ENCODE peak calls at places on chromosomes 7 and 10, in four cellular contexts. P, H, Z and K are unnamed samples.

GRCh38 chr10:88986549-88987242 is 3.9 kb upstream of the FAS start:
- DNase-seq in P (no peak), H (peak; percentile 69), Z (peak; percentile 32), K (no peak)

GRCh38 chr7:116173051-116174028 is 37.0 kb upstream of the TES start:
- DNase-seq in P (no peak), H (peak; percentile 81), Z (peak; percentile 60), K (no peak)

GRCh38 chr10:25363638-25364037 is 188.8 kb downstream of the GPR158 start:
- DNase-seq in P (no peak), H (no peak), Z (no peak), K (no peak)

GRCh38 chr7:102875700-102876192 is 37.1 kb upstream of the LRRC17 start:
- DNase-seq in P (no peak), H (peak; percentile 98), Z (no peak), K (no peak)

GRCh38 chr7:12564996-12565764 is 5.3 kb upstream of the SCIN start:
- DNase-seq in P (no peak), H (no peak), Z (no peak), K (no peak)

GRCh38 chr7:108515013-108515412 is 10.9 kb downstream of the PNPLA8 start:
- DNase-seq in P (no peak), H (no peak), Z (no peak), K (no peak)

GRCh38 chr7:130814753-130815152 is 80.7 kb upstream of the KLF14 start:
- DNase-seq in P (no peak), H (peak; percentile 67), Z (no peak), K (no peak)

GRCh38 chr10:663844-664243 is 25.6 kb downstream of the DIP2C start:
- DNase-seq in P (no peak), H (no peak), Z (no peak), K (peak; percentile 66)

GRCh38 chr10:17708806-17709205 is 43.2 kb upstream of the TMEM236 start:
- DNase-seq in P (no peak), H (no peak), Z (no peak), K (no peak)

GRCh38 chr7:137975768-137976167 is 26.1 kb downstream of the CREB3L2 start:
- DNase-seq in P (no peak), H (no peak), Z (no peak), K (no peak)

GRCh38 chr7:132789281-132789680 is 213.0 kb upstream of the PLXNA4 start:
- DNase-seq in P (no peak), H (no peak), Z (no peak), K (no peak)

GRCh38 chr7:126529833-126530232 is 722.9 kb downstream of the GRM8 start:
- DNase-seq in P (no peak), H (no peak), Z (no peak), K (no peak)

GRCh38 chr10:104339469-104340098 is 1.3 kb upstream of the ITPRIP start:
- DNase-seq in P (no peak), H (peak; percentile 90), Z (no peak), K (no peak)

GRCh38 chr7:143884978-143885559 is 16.9 kb downstream of the TCAF1 start:
- DNase-seq in P (no peak), H (peak; percentile 64), Z (no peak), K (peak; percentile 88)

GRCh38 chr7:30524545-30524944 is 19.9 kb upstream of the GGCT start:
- DNase-seq in P (no peak), H (no peak), Z (peak; percentile 12), K (no peak)

GRCh38 chr10:60732240-60733188 is 45.8 kb upstream of the CDK1 start:
- DNase-seq in P (no peak), H (no peak), Z (peak; percentile 27), K (no peak)

GRCh38 chr7:50142421-50143113 is 49.5 kb upstream of the ZPBP start:
- DNase-seq in P (peak; percentile 24), H (peak; percentile 60), Z (peak; percentile 35), K (no peak)

GRCh38 chr10:113872139-113873030 is 17.9 kb downstream of the NHLRC2 start:
- DNase-seq in P (no peak), H (no peak), Z (no peak), K (no peak)

GRCh38 chr10:79229830-79230562 is 117.3 kb upstream of the PPIF start:
- DNase-seq in P (no peak), H (no peak), Z (no peak), K (no peak)